ENCODE peak calls at places on chromosomes 16 and 17, in six cellular contexts. Q is MM.1S, A is psoas muscle, F is tibial artery, Z is spleen, E is DND-41. V is an unnamed sample. For H3K36me3, the result is how much of the 10 kb centered on the place peaks cover.

GRCh38 chr17:27244481-27245223 is 49.3 kb upstream of the WSB1 start:
- DNase-seq in E (no peak), F (peak), A (peak), Q (no peak), Z (peak), V (peak)

GRCh38 chr17:75676461-75676860 is 9.3 kb downstream of the SAP30BP start:
- DNase-seq in A (no peak), Z (no peak), F (no peak), E (no peak), Q (no peak), V (no peak)

GRCh38 chr16:162271-162991 is 3.3 kb upstream of the HBM start:
- DNase-seq in Q (no peak), F (no peak), Z (no peak), E (no peak), A (no peak), V (no peak)

GRCh38 chr17:66548158-66548557 is 245.7 kb downstream of the PRKCA start:
- DNase-seq in Z (no peak), Q (no peak), E (peak), A (no peak), F (no peak), V (no peak)

GRCh38 chr16:23765933-23766332 is 11.1 kb downstream of the CHP2 start:
- DNase-seq in F (no peak), Q (no peak), Z (no peak), E (no peak), A (no peak), V (no peak)

GRCh38 chr16:11651796-11652195 is 16.5 kb upstream of the SNN start:
- DNase-seq in F (no peak), Z (no peak), E (no peak), Q (no peak), A (no peak), V (no peak)

GRCh38 chr16:85898521-85899442 is at the start of gene IRF8:
- DNase-seq in F (peak), Z (peak), Q (no peak), A (peak), E (no peak), V (peak)

GRCh38 chr16:56609463-56609921 is 1.1 kb downstream of the MT2A start:
- DNase-seq in E (peak), A (peak), Q (peak), Z (peak), F (peak), V (no peak)

GRCh38 chr17:83189013-83189672 is 109.7 kb downstream of the METRNL start:
- DNase-seq in F (peak), Q (no peak), E (peak), Z (peak), A (no peak), V (no peak)

DNA sequence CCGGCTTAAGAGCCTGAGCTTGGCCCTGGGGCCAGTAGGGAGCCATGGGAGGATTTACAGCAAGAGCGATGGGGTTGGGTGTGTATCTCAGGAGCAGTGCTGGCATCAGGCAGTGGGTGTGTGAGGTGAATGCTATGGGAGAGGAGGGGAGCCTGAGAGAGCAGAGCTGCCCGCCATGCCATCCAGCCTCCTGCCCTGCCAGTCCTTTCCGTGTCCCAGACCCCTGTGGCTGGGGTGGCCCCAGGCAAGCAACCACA is 23.3 kb downstream of the FAM83G start:
- DNase-seq in A (no peak), F (no peak), E (no peak), Z (no peak), Q (no peak), V (no peak)
- H3K27ac ChIP-seq in A (no peak), F (no peak), E (no peak), Z (no peak), Q (no peak), V (no peak)

GRCh38 chr16:79598341-79599181 is 2.0 kb downstream of the MAF start:
- DNase-seq in Z (peak), Q (peak), E (peak), F (peak), A (peak), V (peak)
- TF ChIP-seq CTCF in Z (peak), Q (no peak), E (no peak), F (no peak), A (peak), V (no peak)

DNA sequence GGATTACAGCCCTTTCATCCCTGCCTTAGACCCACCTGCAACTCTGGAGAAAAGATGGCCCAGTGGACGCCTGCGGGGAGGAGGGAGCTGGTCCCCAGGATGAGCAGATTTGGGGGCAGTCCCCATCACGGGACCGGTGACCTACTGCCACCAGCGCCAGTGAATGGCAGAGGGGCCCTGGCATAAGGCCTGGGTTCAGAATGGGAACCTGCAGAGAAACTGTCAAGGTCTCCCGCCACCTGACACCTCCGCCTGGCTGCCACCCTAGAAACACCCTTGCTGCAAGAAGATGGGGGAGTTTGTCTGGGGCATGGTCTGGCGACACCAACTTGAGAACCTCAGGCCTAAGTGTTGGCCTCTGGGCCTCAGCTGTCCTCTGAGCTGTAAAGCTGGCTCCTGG is 335.7 kb downstream of the SEC14L1 start:
- DNase-seq in E (no peak), A (no peak), F (no peak), Z (no peak), Q (peak), V (no peak)
- H3K36me3 ChIP-seq in E (half or more), A (under half), F (under half), Z (under half), Q (under half), V (under half)

DNA sequence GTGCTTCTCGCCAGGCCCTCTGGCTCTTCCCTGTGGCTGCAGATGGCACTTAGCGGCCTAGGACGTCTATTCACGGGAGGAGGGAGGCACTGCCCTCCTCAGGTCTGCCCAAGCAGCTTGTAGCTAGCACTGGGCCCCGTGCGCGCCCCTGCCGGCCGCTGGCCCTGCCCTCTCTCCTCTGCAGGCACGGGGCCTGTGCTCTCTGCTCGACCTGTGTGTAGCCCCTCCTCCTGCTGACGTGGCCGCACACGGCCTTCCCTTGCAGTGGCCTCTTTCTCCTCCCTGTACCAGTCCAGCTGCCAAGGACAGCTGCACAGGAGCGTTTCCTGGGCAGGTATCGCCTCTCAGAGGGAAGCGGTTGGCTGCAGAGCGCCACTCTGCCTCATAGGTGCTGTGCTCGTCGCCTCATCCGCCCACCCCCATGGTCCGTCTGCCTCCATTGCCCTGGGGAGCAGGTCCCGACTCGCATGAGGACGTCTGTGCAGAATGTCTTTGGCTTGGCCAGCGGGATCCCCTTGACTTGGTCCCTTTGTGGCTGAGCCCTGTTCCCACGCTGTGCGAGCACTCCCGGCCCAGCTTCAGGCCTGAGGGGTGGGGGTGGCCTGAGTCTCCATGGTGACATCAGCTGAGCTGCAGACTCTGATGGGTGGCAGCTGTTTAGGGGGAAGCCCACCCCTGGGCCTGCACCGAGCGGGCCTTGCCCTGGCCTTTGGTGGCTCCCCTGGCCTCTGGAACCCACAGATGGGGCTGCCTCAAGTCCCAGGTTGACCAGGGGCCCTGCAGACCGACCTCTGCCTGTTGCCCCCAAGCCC is 34.6 kb downstream of the TSC2 start:
- DNase-seq in A (no peak), E (no peak), F (no peak), Z (no peak), Q (no peak), V (peak)
- H3K27ac ChIP-seq in A (no peak), E (no peak), F (no peak), Z (peak), Q (no peak), V (peak)

GRCh38 chr17:57750930-57751329 is 5.8 kb upstream of the CCDC182 start:
- DNase-seq in A (no peak), F (no peak), Z (no peak), E (no peak), Q (no peak), V (no peak)
- TF ChIP-seq CTCF in A (no peak), F (no peak), Z (no peak), E (no peak), Q (no peak), V (no peak)

GRCh38 chr17:73163043-73163442 is 1.8 kb upstream of the SSTR2 start:
- DNase-seq in Q (no peak), A (no peak), F (no peak), Z (no peak), E (no peak), V (no peak)
- H3K36me3 ChIP-seq in Q (under half), A (under half), F (under half), Z (under half), E (under half), V (under half)

DNA sequence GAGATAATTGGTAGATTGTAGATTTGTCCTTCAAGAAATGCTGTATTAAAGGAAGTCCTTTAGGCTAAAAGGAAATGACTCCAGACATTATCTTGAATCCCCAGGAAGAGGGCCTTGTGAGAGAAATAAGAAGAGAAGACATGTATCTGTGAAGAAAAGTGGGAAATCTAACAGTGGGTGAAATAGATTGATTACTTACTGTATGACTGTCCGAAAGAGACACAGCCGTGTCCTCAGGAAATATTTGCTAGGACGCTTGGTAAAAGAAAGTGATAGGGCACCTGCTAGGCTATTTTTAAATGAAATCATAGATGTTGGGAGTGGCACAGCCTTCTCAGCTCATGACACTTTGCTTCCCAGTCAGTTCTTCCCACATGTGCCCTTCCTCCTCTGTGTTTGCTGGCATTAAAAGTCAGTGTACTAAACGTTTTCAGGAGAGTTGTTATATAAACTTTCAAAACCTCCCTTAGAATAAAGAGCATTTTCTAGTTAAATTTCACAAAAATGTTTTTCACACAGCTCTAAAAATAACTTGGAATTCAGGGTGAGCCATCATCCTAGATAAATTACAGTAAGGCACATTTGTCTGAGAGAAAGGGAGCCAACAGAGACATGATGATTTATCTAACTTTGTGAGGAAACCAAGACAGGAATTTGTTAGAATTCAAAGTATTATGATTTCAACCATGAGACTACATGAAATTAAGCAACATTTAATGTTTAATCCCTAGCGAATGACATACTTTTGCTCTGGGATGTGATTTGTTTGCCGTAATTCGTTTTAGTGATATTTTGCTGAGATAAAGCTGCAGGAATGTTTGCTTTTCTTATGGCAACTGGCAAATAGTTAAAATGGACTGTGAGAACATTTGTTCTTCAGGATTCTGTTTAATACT is 35.0 kb downstream of the DHRS7B start:
- DNase-seq in A (no peak), E (no peak), Z (no peak), F (no peak), Q (no peak), V (no peak)
- H3K27ac ChIP-seq in A (peak), E (no peak), Z (peak), F (peak), Q (no peak), V (peak)

DNA sequence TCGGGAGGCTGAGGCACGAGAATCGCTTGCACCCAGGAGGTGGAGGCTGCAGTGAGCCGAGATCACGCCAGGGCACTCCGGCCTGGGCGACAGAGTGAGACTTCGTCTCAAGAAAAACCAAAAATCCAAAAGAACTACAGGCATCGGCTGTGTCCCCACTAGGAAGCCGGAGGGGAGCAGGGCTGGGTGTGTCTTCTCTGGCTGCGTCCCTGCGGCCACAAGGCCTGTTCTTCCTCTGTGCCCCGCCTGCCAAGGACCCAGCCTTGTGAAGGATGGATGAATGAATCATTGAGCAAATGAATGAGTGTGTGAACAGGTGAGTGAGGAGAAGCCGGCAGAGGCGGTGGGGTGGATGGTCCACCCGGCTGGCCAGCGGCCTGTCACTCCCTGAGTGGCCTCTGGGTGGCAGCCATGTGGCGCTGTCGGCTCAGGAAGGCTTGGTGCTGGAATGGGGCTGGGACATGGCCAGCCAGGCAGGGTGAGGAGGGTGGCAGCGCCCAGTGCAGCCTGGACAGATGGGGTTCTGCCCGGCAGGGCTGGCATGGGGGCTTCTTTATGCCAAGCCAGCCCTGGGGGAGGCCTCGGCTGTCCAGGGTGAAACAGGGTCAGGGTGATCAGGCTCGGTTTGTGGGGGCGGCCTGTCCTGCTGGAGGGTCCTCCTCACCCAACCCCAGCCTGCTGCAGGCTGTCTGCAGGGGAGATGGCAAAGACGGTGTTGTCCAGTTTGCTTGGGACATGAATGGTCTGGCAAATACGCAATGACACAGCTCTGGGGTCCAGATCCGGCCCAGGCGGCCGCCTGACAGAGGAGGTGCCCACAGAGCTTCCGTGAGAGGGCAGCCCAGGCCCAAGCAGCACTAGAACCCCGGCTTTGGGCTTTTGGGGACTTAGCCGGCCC is 21.7 kb downstream of the SLC25A10 start:
- DNase-seq in Z (peak), F (peak), Q (peak), A (peak), E (peak), V (peak)
- TF ChIP-seq CTCF in Z (peak), F (peak), Q (peak), A (peak), E (peak), V (peak)